ENCODE peak calls at places on chromosomes 6 and 20, in five cellular contexts. X is A549, N is GM23338, Y is GM12878, P is HepG2. U is an unnamed sample.
A peak's percentile ranks its signal among the peaks of the same experiment; 100 is the strongest.

GRCh38 chr6:24838081-24838480 is 39.4 kb upstream of the ARMH2 start:
- DNase-seq in X (no peak), Y (no peak), N (no peak), P (no peak), U (no peak)

GRCh38 chr6:14178083-14178445 is 60.5 kb downstream of the CD83 start:
- DNase-seq in Y (no peak), X (no peak), P (no peak), N (peak; percentile 24), U (no peak)

GRCh38 chr6:7424967-7425807 is 35.6 kb downstream of the RIOK1 start:
- DNase-seq in N (peak; percentile 40), P (peak; percentile 79), X (peak; percentile 29), Y (no peak), U (peak; percentile 35)

GRCh38 chr6:73580247-73581149 is 59.7 kb upstream of the EEF1A1 start:
- DNase-seq in Y (peak; percentile 61), N (peak; percentile 98), P (peak; percentile 93), X (peak; percentile 77), U (peak; percentile 81)

GRCh38 chr6:153503810-153504209 is 372.7 kb upstream of the RGS17 start:
- DNase-seq in X (no peak), Y (no peak), N (peak; percentile 87), P (peak; percentile 7), U (no peak)

GRCh38 chr20:20568604-20569205 is 143.7 kb downstream of the RALGAPA2 start:
- DNase-seq in X (peak; percentile 18), N (peak; percentile 70), P (peak; percentile 58), Y (no peak), U (peak; percentile 20)

GRCh38 chr6:28693751-28694443 is 168.2 kb downstream of the GPX5 start:
- DNase-seq in X (no peak), Y (no peak), N (peak; percentile 80), P (no peak), U (no peak)

GRCh38 chr20:10453241-10453640 is 18.1 kb downstream of the SLX4IP start:
- DNase-seq in P (no peak), X (no peak), Y (peak; percentile 66), N (no peak), U (no peak)

GRCh38 chr6:106181664-106182418 is 95.7 kb downstream of the PRDM1 start:
- DNase-seq in X (no peak), P (no peak), Y (peak; percentile 40), N (no peak), U (no peak)

GRCh38 chr6:169225887-169226286 is 27.8 kb downstream of the THBS2 start:
- DNase-seq in N (no peak), X (no peak), P (no peak), Y (no peak), U (no peak)

GRCh38 chr20:5192570-5193431 is 66.0 kb downstream of the CDS2 start:
- DNase-seq in N (no peak), Y (no peak), P (no peak), X (no peak), U (no peak)

GRCh38 chr6:100175814-100176275 is 181.8 kb upstream of the MCHR2 start:
- DNase-seq in X (no peak), N (no peak), Y (no peak), P (peak; percentile 16), U (no peak)

GRCh38 chr20:1469925-1470571 is 3.4 kb upstream of the NSFL1C start:
- DNase-seq in Y (peak; percentile 39), N (peak; percentile 89), P (peak; percentile 99), X (peak; percentile 91), U (peak; percentile 49)

GRCh38 chr6:88867841-88868558 is 95.4 kb downstream of the RNGTT start:
- DNase-seq in Y (no peak), N (no peak), X (peak; percentile 13), P (no peak), U (no peak)

GRCh38 chr6:126947070-126947469 is 171.4 kb upstream of the RSPO3 start:
- DNase-seq in X (no peak), P (no peak), N (no peak), Y (no peak), U (no peak)

GRCh38 chr6:111812080-111813038 is 60.9 kb downstream of the FYN start:
- DNase-seq in Y (no peak), P (no peak), N (no peak), X (no peak), U (no peak)

GRCh38 chr6:3061501-3061941 is 6.8 kb upstream of the RIPK1 start:
- DNase-seq in P (no peak), Y (no peak), X (no peak), N (no peak), U (no peak)

GRCh38 chr6:24445704-24446103 is 43.0 kb downstream of the MRS2 start:
- DNase-seq in P (no peak), X (no peak), Y (no peak), N (peak; percentile 32), U (no peak)

GRCh38 chr20:23165307-23165750 is 79.2 kb upstream of the CD93 start:
- DNase-seq in P (no peak), N (peak; percentile 46), Y (no peak), X (no peak), U (peak; percentile 32)

GRCh38 chr20:6348908-6349307 is 226.1 kb upstream of the FERMT1 start:
- DNase-seq in Y (no peak), N (no peak), P (no peak), X (no peak), U (no peak)

GRCh38 chr6:161486903-161487531 is 213.2 kb upstream of the AGPAT4 start:
- DNase-seq in P (no peak), Y (no peak), X (peak; percentile 7), N (no peak), U (no peak)

GRCh38 chr20:64183313-64183712 is 19.1 kb downstream of the MYT1 start:
- DNase-seq in N (no peak), P (no peak), X (no peak), Y (no peak), U (no peak)

GRCh38 chr20:64184795-64185194 is 20.5 kb downstream of the MYT1 start:
- DNase-seq in N (no peak), X (no peak), Y (no peak), P (no peak), U (no peak)

GRCh38 chr20:64188071-64188470 is 23.8 kb downstream of the MYT1 start:
- DNase-seq in P (no peak), N (peak; percentile 21), X (no peak), Y (no peak), U (no peak)

GRCh38 chr20:64186071-64186598 is 21.9 kb downstream of the MYT1 start:
- DNase-seq in P (no peak), N (no peak), X (no peak), Y (no peak), U (no peak)

DNA sequence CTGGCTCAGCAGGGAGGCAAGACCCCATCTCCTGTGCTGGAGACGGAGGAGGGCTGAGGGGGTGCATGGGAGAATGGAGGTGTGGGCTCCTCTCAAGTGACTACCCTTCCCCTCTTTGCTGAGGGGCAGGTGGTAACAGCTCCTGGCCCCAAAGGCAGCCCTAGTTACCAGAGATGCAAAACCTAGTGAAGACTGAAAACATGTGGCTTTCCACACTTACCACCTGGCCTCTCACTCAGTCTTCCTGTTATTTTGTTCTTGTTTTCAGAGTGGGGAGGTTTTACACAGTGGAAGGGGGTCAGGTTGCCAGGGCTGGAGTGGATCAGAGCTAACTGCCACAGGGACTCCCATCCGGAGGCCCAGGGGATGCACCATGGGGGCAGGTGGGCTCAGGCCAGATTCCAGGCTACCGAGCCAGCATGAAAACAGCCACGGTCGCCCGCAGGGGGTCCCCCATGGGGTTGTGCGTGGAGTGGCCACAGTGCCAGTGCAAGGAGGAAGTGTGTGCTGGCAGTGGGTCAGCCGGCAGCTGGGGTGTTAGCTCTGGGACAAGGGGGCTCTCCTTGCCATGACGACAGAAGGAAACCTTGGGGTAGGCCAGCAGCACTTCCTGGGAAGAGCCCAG is 21.1 kb downstream of the MYT1 start:
- DNase-seq in Y (no peak), X (no peak), N (no peak), P (no peak), U (no peak)
- TF ChIP-seq JUNB in Y (no peak), X (no peak), N (no peak), P (no peak), U (no peak)

GRCh38 chr6:145457556-145457955 is 277.8 kb downstream of the EPM2A start:
- DNase-seq in P (no peak), N (no peak), X (no peak), Y (no peak), U (no peak)

GRCh38 chr6:145453376-145453775 is 281.9 kb downstream of the EPM2A start:
- DNase-seq in Y (no peak), N (peak; percentile 47), X (no peak), P (no peak), U (no peak)

DNA sequence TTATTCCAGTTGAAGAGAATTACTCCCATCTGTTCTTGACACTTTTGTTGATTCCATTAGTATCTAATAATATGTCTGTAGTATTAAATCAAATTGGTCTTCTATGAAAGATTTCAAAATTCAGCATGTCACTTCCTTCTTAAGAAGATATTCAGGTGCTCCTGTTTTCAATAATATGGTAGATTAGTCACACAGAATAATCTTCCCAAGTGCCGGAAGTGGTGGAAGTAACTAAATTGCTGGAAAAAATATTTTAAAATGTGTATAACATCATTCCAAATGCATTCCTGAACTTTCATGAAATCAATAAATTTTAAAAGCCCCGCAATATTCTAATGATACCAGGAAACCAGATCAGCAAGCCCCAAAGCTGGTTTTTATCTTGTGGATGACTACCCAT is 281.3 kb downstream of the EPM2A start:
- DNase-seq in Y (no peak), X (no peak), P (no peak), N (no peak), U (no peak)
- TF ChIP-seq JUNB in Y (no peak), X (no peak), P (no peak), N (no peak), U (no peak)

GRCh38 chr20:47124235-47124717 is 229.6 kb downstream of the EYA2 start:
- DNase-seq in X (no peak), P (no peak), N (no peak), Y (no peak), U (no peak)
- TF ChIP-seq JUNB in X (no peak), P (no peak), N (no peak), Y (no peak), U (no peak)

GRCh38 chr20:50026746-50027575 is 44.2 kb downstream of the SNAI1 start:
- DNase-seq in P (no peak), X (no peak), Y (no peak), N (no peak), U (no peak)

GRCh38 chr20:50027611-50028105 is 44.9 kb downstream of the SNAI1 start:
- DNase-seq in P (no peak), N (no peak), Y (no peak), X (peak; percentile 87), U (peak; percentile 48)

GRCh38 chr20:50032955-50033666 is 50.3 kb downstream of the SNAI1 start:
- DNase-seq in Y (no peak), X (no peak), N (no peak), P (no peak), U (no peak)

GRCh38 chr20:50029083-50029696 is 46.4 kb downstream of the SNAI1 start:
- DNase-seq in N (no peak), Y (no peak), X (no peak), P (no peak), U (no peak)

DNA sequence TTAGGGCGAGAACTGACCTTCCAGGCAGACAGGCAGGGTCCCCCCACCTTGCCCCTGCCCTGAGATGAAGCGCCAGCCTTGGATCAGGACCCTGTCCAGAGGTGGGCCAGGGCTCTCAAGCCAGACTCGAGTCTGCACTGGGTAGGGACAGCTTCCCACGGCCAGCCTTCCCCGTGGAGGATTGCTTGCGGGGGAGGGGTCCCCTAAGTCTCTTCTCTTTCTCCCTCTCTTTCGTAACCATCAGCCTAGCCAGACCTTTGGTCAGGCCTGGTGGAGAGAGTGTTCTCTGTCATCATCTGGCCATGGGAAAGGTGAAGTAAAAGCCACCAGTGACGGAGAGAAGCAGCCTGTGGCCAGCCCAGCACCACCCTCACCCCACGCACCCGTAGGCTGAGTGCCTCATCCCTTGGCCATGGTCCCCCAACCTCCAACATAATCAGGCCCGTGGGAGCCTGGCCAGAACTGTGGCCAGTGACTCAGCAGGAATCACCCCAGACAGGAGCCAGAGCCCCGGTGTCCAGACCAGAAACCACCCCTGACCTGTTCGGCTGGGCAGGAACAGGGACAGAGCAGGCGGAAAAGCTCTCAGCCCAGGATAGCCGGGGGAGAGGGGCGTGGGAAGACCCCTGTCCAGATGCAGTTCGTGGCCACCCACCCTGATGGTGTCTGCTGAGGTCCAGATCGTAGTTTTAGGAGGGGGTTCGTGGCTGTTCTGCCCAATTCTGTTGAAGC is 47.1 kb downstream of the SNAI1 start:
- DNase-seq in P (peak; percentile 80), Y (no peak), X (peak; percentile 78), N (no peak), U (peak; percentile 87)
- TF ChIP-seq JUNB in P (no peak), Y (no peak), X (peak; percentile 35), N (no peak), U (no peak)

U was measured in K562.